ENCODE peak calls at places on chromosomes 12 and 14, in seven cellular contexts. V is GF-D8; Y is esophagus muscularis mucosa; K is CD4-positive, alpha-beta T cell; U is WERI-Rb-1; G is stomach; O is stimulated activated CD4-positive, alpha-beta T cell treated with anti-CD3 and anti-CD28 coated beads, Interleukin-1b, Interleukin-23, amount 100 ng/mL, for 1 hour. A is an unnamed sample.

GRCh38 chr12:14185441-14186192 is 179.9 kb upstream of the ATF7IP start:
- DNase-seq in V (no peak), Y (no peak), K (peak; percentile 7), U (peak; percentile 29), G (peak; percentile 32), O (no peak), A (no peak)

GRCh38 chr12:80262372-80263170 is 163.2 kb downstream of the OTOGL start:
- DNase-seq in V (no peak), Y (no peak), K (no peak), U (no peak), G (no peak), O (no peak), A (no peak)

GRCh38 chr12:14834502-14834901 is 8.8 kb downstream of the ART4 start:
- DNase-seq in V (no peak), Y (no peak), K (no peak), U (no peak), G (no peak), O (no peak), A (no peak)

GRCh38 chr12:121776190-121777098 is 17.0 kb downstream of the RHOF start:
- DNase-seq in V (no peak), Y (no peak), K (peak; percentile 91), U (peak; percentile 78), G (peak; percentile 90), O (peak; percentile 83), A (peak; percentile 94)

GRCh38 chr12:20458011-20458410 is 89.7 kb downstream of the PDE3A start:
- DNase-seq in V (no peak), Y (no peak), K (no peak), U (no peak), G (no peak), O (no peak), A (no peak)

GRCh38 chr14:90572461-90573150 is 175.8 kb downstream of the CALM1 start:
- DNase-seq in V (no peak), Y (no peak), K (no peak), U (no peak), G (no peak), O (no peak), A (no peak)

GRCh38 chr12:93089805-93090569 is 160.9 kb upstream of the EEA1 start:
- DNase-seq in V (peak; percentile 48), Y (no peak), K (no peak), U (no peak), G (no peak), O (no peak), A (no peak)

GRCh38 chr14:69631509-69631908 is 20.1 kb downstream of the SUSD6 start:
- DNase-seq in V (no peak), Y (no peak), K (no peak), U (no peak), G (no peak), O (no peak), A (no peak)

GRCh38 chr12:107042801-107043200 is 50.5 kb downstream of the CRY1 start:
- DNase-seq in V (no peak), Y (no peak), K (no peak), U (no peak), G (peak; percentile 48), O (no peak), A (no peak)

GRCh38 chr14:50215416-50215815 is 16.0 kb downstream of the SOS2 start:
- DNase-seq in V (no peak), Y (no peak), K (no peak), U (no peak), G (no peak), O (no peak), A (no peak)

GRCh38 chr14:59570122-59570521 is 6.5 kb downstream of the CCDC175 start:
- DNase-seq in V (no peak), Y (no peak), K (no peak), U (no peak), G (no peak), O (no peak), A (no peak)

GRCh38 chr14:105864651-105865265 is 338.4 kb downstream of the TMEM121 start:
- DNase-seq in V (no peak), Y (no peak), K (no peak), U (peak; percentile 2), G (peak; percentile 23), O (no peak), A (no peak)